ENCODE peak calls at places on chromosomes 5 and 9, in six cellular contexts. One of them, this sample, is unnamed. For H3K36me3, the result is how much of the 10 kb centered on the place peaks cover.

GRCh38 chr5:172102913-172103629 is 85.0 kb downstream of the STK10 start:
- DNase-seq in tibial nerve: no peak
- DNase-seq in H1: no peak
- DNase-seq in stomach: peak
- DNase-seq in SK-N-SH: no peak
- DNase-seq in K562: peak
- DNase-seq in this sample: no peak

GRCh38 chr9:133490865-133491655 is 12.2 kb upstream of the SLC2A6 start:
- DNase-seq in SK-N-SH: peak
- DNase-seq in H1: no peak
- DNase-seq in stomach: no peak
- DNase-seq in tibial nerve: no peak
- DNase-seq in K562: no peak
- DNase-seq in this sample: no peak

GRCh38 chr9:547309-547708 is 294.2 kb upstream of the DMRT1 start:
- DNase-seq in SK-N-SH: no peak
- DNase-seq in stomach: no peak
- DNase-seq in tibial nerve: no peak
- DNase-seq in H1: no peak
- DNase-seq in K562: no peak
- DNase-seq in this sample: no peak

GRCh38 chr5:125446986-125447385 is 700.5 kb upstream of the ZNF608 start:
- DNase-seq in H1: no peak
- DNase-seq in tibial nerve: no peak
- DNase-seq in SK-N-SH: no peak
- DNase-seq in K562: no peak
- DNase-seq in stomach: no peak
- DNase-seq in this sample: no peak

GRCh38 chr9:91067306-91067860 is 265.8 kb downstream of the SYK start:
- DNase-seq in stomach: no peak
- DNase-seq in H1: no peak
- DNase-seq in SK-N-SH: no peak
- DNase-seq in tibial nerve: no peak
- DNase-seq in K562: no peak
- DNase-seq in this sample: no peak

GRCh38 chr5:150448353-150448752 is 1.2 kb downstream of the RPS14 start:
- DNase-seq in H1: no peak
- DNase-seq in K562: peak
- DNase-seq in SK-N-SH: no peak
- DNase-seq in stomach: no peak
- DNase-seq in tibial nerve: no peak
- DNase-seq in this sample: no peak

GRCh38 chr9:86077286-86077685 is 22.1 kb downstream of the GOLM1 start:
- DNase-seq in SK-N-SH: no peak
- DNase-seq in tibial nerve: no peak
- DNase-seq in stomach: no peak
- DNase-seq in K562: no peak
- DNase-seq in H1: no peak
- DNase-seq in this sample: no peak

GRCh38 chr9:89730715-89731114 is 125.9 kb downstream of the GADD45G start:
- DNase-seq in tibial nerve: no peak
- DNase-seq in stomach: peak
- DNase-seq in SK-N-SH: no peak
- DNase-seq in K562: peak
- DNase-seq in H1: no peak
- DNase-seq in this sample: peak

DNA sequence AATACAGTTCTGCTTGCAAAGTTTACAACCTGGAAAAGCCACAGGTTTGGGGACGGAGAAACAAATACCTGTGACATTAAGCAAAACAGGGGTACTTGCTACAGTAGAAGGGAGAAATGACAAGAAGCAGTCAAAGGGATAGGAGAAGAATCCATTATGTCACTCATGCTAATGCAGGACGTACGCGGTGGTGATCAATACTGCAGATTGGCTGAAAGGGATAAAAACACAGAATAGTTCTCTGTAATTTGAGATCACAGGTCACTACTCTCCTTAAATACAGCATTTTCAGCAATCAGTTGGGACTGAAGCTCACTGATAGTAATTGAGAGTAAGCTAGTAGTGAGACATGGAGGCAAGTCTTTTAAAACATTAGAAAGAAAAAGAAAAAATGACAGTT is 130.3 kb upstream of the MTAP start:
- DNase-seq in stomach: no peak
- DNase-seq in SK-N-SH: no peak
- DNase-seq in H1: no peak
- DNase-seq in K562: no peak
- DNase-seq in tibial nerve: no peak
- DNase-seq in this sample: no peak
- H3K27ac ChIP-seq in stomach: no peak
- H3K27ac ChIP-seq in SK-N-SH: no peak
- H3K27ac ChIP-seq in H1: no peak
- H3K27ac ChIP-seq in K562: no peak
- H3K27ac ChIP-seq in tibial nerve: no peak
- H3K27ac ChIP-seq in this sample: no peak

DNA sequence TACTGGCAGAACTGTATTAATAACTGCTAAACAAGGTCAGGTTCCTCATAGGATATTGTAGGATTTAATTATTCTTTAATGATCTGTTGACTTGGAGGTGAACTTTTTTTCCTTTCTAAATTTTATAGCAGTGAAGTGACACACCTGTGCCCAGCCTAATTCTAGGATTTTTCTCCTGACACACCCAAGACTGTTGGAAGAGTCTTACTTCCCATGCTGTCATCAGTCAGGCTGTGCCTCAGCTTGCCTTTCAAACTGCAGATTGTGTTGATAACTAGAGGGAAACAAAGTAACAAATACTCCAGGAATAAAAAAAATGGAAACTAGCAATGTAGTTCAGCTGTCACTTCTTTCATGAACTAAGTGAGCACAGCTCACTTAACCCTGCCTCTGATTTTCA is 22.0 kb downstream of the OTULIN start:
- DNase-seq in SK-N-SH: no peak
- DNase-seq in K562: no peak
- DNase-seq in stomach: no peak
- DNase-seq in H1: no peak
- DNase-seq in tibial nerve: no peak
- DNase-seq in this sample: no peak
- H3K36me3 ChIP-seq in SK-N-SH: half or more
- H3K36me3 ChIP-seq in K562: half or more
- H3K36me3 ChIP-seq in stomach: half or more
- H3K36me3 ChIP-seq in H1: under half
- H3K36me3 ChIP-seq in tibial nerve: half or more
- H3K36me3 ChIP-seq in this sample: half or more

DNA sequence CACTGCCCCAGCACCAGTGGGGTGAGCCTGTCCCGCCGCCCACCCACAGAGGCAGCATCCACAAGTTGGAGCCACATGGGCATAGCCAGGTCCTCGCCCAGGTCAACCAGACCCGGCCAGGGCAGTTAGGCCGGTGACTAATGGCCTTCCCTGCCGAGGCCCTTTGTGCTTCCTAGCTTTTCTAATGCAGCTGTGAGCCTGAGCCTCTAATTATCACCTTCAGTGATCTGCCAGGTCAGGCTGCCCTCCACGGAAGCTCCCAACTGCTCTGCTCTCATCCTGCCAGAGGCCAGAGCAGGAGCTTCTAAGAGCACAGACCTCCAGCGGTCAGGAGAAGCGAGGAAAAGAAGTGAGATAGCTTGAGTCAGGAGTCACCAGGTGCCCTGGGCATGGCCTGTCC is 87.1 kb upstream of the PPP1R26 start:
- DNase-seq in stomach: no peak
- DNase-seq in tibial nerve: no peak
- DNase-seq in K562: no peak
- DNase-seq in H1: no peak
- DNase-seq in SK-N-SH: no peak
- DNase-seq in this sample: no peak
- TF ChIP-seq EP300 in stomach: no peak
- TF ChIP-seq EP300 in tibial nerve: no peak
- TF ChIP-seq EP300 in K562: no peak
- TF ChIP-seq EP300 in H1: no peak
- TF ChIP-seq EP300 in SK-N-SH: no peak
- TF ChIP-seq EP300 in this sample: no peak

GRCh38 chr5:168027002-168027401 is 264.4 kb upstream of the WWC1 start:
- DNase-seq in stomach: no peak
- DNase-seq in tibial nerve: no peak
- DNase-seq in SK-N-SH: no peak
- DNase-seq in K562: no peak
- DNase-seq in H1: no peak
- DNase-seq in this sample: no peak

GRCh38 chr5:168017313-168017712 is 274.1 kb upstream of the WWC1 start:
- DNase-seq in tibial nerve: no peak
- DNase-seq in K562: no peak
- DNase-seq in SK-N-SH: no peak
- DNase-seq in stomach: no peak
- DNase-seq in H1: no peak
- DNase-seq in this sample: no peak

GRCh38 chr5:168020522-168021294 is 270.7 kb upstream of the WWC1 start:
- DNase-seq in tibial nerve: peak
- DNase-seq in stomach: no peak
- DNase-seq in H1: no peak
- DNase-seq in SK-N-SH: no peak
- DNase-seq in K562: no peak
- DNase-seq in this sample: no peak

GRCh38 chr5:168022761-168023160 is 268.7 kb upstream of the WWC1 start:
- DNase-seq in tibial nerve: no peak
- DNase-seq in stomach: no peak
- DNase-seq in SK-N-SH: peak
- DNase-seq in K562: no peak
- DNase-seq in H1: no peak
- DNase-seq in this sample: no peak

DNA sequence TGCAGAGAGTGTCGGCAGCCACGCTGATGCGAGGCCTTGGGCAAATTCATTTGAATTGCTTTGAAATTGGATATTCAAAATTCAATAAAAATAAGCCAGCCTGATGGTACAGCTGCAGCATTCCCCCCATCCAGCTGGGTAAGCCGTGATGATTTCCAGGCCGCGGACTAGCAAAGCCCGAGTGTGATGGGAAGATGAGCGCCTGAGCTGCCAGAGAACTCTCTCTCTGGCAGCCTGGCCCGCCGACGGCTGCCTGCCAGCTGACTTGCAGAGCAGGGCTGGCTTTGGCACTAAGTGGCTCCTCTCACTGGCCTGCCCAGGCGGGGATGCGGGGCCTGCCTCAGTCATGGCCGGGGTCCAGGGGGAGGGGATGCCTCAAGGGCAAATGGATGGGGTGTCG is 268.3 kb upstream of the WWC1 start:
- DNase-seq in SK-N-SH: peak
- DNase-seq in tibial nerve: peak
- DNase-seq in K562: no peak
- DNase-seq in stomach: no peak
- DNase-seq in H1: no peak
- DNase-seq in this sample: peak
- H3K27ac ChIP-seq in SK-N-SH: no peak
- H3K27ac ChIP-seq in tibial nerve: no peak
- H3K27ac ChIP-seq in K562: no peak
- H3K27ac ChIP-seq in stomach: no peak
- H3K27ac ChIP-seq in H1: no peak
- H3K27ac ChIP-seq in this sample: no peak

DNA sequence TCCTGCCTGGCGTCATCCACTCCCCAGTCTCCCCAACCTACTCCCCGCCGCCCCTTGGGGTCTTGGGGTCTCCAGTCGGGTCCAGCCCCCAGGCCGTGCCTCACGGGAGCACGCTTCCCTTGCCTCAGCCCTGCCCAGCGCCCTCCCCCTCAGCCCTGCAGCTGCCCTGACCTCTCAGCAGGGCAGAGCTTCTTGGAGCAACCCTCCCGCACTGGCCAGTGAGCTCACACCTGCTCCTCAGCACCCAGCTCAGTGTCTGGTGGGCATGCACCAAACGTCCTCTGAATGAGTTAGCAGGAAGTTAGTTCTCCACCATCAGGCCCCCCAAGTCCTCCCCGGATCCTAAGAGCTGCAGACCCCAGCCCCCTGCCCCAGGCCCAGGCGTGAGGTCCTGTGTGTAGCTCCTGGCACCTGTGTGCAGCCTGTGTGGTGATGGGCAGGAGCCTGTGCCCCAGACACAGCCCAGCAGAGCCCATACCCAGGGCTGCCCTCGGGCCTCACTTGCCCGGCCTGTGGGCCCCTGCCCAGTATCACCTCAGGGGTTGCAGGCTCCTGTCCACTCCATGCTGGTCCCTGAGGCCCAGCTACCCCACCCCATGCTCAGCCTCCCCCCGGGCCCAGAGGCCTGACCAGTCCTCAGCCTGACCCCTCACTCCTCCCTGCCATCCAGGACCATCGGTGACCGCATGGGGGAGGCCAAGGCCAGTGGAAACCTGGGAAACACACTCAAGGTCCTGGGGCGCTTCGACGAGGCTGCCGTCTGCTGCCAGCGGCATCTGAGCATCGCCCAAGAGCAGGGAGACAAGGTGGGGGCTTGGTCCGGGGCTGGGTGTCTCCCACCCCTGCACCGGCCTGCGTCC is 8.2 kb downstream of the GPSM1 start:
- DNase-seq in stomach: no peak
- DNase-seq in SK-N-SH: no peak
- DNase-seq in K562: no peak
- DNase-seq in H1: no peak
- DNase-seq in tibial nerve: no peak
- DNase-seq in this sample: peak
- H3K36me3 ChIP-seq in stomach: under half
- H3K36me3 ChIP-seq in SK-N-SH: under half
- H3K36me3 ChIP-seq in K562: under half
- H3K36me3 ChIP-seq in H1: under half
- H3K36me3 ChIP-seq in tibial nerve: half or more
- H3K36me3 ChIP-seq in this sample: under half

GRCh38 chr5:9632495-9632894 is 2.3 kb upstream of the TAS2R1 start:
- DNase-seq in H1: no peak
- DNase-seq in tibial nerve: no peak
- DNase-seq in K562: no peak
- DNase-seq in stomach: no peak
- DNase-seq in SK-N-SH: no peak
- DNase-seq in this sample: no peak
- TF ChIP-seq EP300 in H1: no peak
- TF ChIP-seq EP300 in tibial nerve: no peak
- TF ChIP-seq EP300 in K562: no peak
- TF ChIP-seq EP300 in stomach: no peak
- TF ChIP-seq EP300 in SK-N-SH: no peak
- TF ChIP-seq EP300 in this sample: no peak

DNA sequence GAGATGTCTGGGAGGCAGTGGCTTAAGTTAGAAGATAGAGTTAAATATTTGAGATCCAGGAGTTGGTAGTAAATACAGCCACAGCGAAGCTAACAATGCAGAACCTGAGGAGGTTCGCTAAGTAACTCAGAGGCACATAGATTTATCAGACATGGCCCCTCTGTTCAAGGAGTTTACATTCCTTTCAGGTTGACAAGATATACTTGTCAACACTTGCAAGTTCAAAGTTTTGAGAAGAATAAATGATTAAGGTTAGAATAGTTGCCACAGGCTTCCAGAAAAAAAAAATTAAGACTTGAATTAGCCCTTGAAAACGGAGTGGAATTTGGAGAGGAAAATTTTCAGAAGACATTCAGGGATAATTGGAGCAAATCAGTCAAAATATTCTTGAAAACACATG is 658.3 kb upstream of the WWC1 start:
- DNase-seq in K562: no peak
- DNase-seq in stomach: no peak
- DNase-seq in tibial nerve: no peak
- DNase-seq in SK-N-SH: no peak
- DNase-seq in H1: no peak
- DNase-seq in this sample: no peak
- H3K27ac ChIP-seq in K562: no peak
- H3K27ac ChIP-seq in stomach: no peak
- H3K27ac ChIP-seq in tibial nerve: no peak
- H3K27ac ChIP-seq in SK-N-SH: no peak
- H3K27ac ChIP-seq in H1: no peak
- H3K27ac ChIP-seq in this sample: no peak

This sample was measured in upper lobe of left lung.